ENCODE peak calls at places on chromosomes 6 and 20, in four cellular contexts. I is HepG2, R is K562, V is HCT116. U is an unnamed sample.

GRCh38 chr20:37932919-37933318 is 30.0 kb downstream of the VSTM2L start:
- DNase-seq in R (no peak), I (no peak), V (no peak), U (no peak)

GRCh38 chr6:45584127-45584526 is 206.4 kb upstream of the SUPT3H start:
- DNase-seq in V (no peak), I (no peak), R (no peak), U (no peak)

GRCh38 chr6:98469146-98469545 is 365.2 kb upstream of the POU3F2 start:
- DNase-seq in I (no peak), V (no peak), R (no peak), U (no peak)

GRCh38 chr6:79420054-79420453 is 117.2 kb downstream of the LCA5 start:
- DNase-seq in V (no peak), I (no peak), R (no peak), U (no peak)

GRCh38 chr6:63573899-63574553 is 1.7 kb downstream of the LOC128125822 start:
- DNase-seq in R (peak; percentile 54), I (peak; percentile 87), V (peak; percentile 62), U (no peak)

GRCh38 chr20:18971121-18971520 is 157.5 kb downstream of the SCP2D1 start:
- DNase-seq in R (no peak), I (no peak), V (no peak), U (no peak)

GRCh38 chr6:7270320-7271204 is 42.4 kb downstream of the SSR1 start:
- DNase-seq in V (no peak), I (peak; percentile 94), R (no peak), U (no peak)

GRCh38 chr20:57648878-57649616 is 28.8 kb upstream of the ZBP1 start:
- DNase-seq in V (no peak), I (no peak), R (no peak), U (no peak)

GRCh38 chr6:48744948-48745347 is 634.0 kb upstream of the PTCHD4 start:
- DNase-seq in V (no peak), I (no peak), R (no peak), U (no peak)

GRCh38 chr6:49787176-49787575 is at the start of gene PGK2:
- DNase-seq in I (no peak), R (peak; percentile 52), V (peak; percentile 29), U (peak; percentile 18)

GRCh38 chr6:34600796-34601195 is 44.7 kb upstream of the SPDEF start:
- DNase-seq in R (no peak), I (no peak), V (no peak), U (no peak)

GRCh38 chr6:87907521-87907920 is 140.1 kb upstream of the SPACA1 start:
- DNase-seq in V (no peak), I (no peak), R (no peak), U (no peak)
- TF ChIP-seq ZNF274 in V (no peak), I (no peak), R (no peak), U (no peak)

GRCh38 chr20:63149531-63150207 is 66.3 kb downstream of the YTHDF1 start:
- DNase-seq in R (no peak), V (no peak), I (no peak), U (no peak)
- TF ChIP-seq ZNF274 in R (no peak), V (no peak), I (no peak), U (no peak)

GRCh38 chr6:151141685-151142084 is 98.1 kb upstream of the AKAP12 start:
- DNase-seq in R (peak; percentile 31), V (no peak), I (peak; percentile 70), U (no peak)

GRCh38 chr6:151140767-151141166 is 99.0 kb upstream of the AKAP12 start:
- DNase-seq in I (no peak), V (no peak), R (no peak), U (no peak)

GRCh38 chr6:151139524-151139923 is 100.2 kb upstream of the AKAP12 start:
- DNase-seq in R (no peak), I (no peak), V (no peak), U (no peak)

GRCh38 chr6:151136141-151136755 is 103.5 kb upstream of the AKAP12 start:
- DNase-seq in V (no peak), R (no peak), I (peak; percentile 77), U (no peak)

DNA sequence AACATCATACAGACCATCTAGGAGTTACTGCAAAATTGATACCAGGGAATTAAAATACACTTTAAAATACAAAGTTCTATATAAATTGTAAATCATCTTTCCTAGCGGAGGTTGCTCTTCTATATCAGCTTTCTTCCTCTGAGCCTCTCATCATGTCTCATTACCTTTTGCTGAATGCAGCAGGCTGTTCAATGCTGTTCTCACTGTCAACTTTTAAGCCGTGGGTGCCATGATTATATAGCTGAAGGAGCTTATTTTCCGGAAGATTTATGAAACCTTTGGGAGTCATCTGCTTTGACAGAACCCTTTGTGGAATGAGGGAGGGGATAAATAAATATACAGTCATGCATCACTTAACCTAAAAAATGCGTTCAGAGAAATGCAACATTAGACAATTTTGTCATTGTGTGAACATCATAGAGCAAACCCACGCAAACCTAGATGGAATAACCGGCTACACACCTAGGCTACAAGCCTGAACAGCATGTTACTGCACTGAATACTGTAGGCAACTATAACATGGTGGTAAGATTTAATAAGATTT is 102.3 kb upstream of the AKAP12 start:
- DNase-seq in V (no peak), R (no peak), I (no peak), U (no peak)
- TF ChIP-seq ZNF274 in V (no peak), R (no peak), I (no peak), U (no peak)

GRCh38 chr20:61930776-61931475 is 134.8 kb downstream of the TAF4 start:
- DNase-seq in V (no peak), I (no peak), R (no peak), U (no peak)
- TF ChIP-seq ZNF274 in V (no peak), I (no peak), R (no peak), U (no peak)

GRCh38 chr20:7770046-7770445 is 170.2 kb downstream of the HAO1 start:
- DNase-seq in I (no peak), R (no peak), V (no peak), U (no peak)
- TF ChIP-seq ZNF274 in I (no peak), R (no peak), V (no peak), U (no peak)

GRCh38 chr20:1005452-1006027 is 3.4 kb upstream of the RSPO4 start:
- DNase-seq in R (peak; percentile 68), I (peak; percentile 59), V (peak; percentile 63), U (peak; percentile 75)
- TF ChIP-seq ZNF274 in R (no peak), I (no peak), V (no peak), U (no peak)

U was measured in NT2/D1.